ENCODE peak calls at places on chromosomes 11 and 22, in eight cellular contexts. One of them, this sample, is unnamed.

GRCh38 chr11:117096140-117096972 is 1.9 kb downstream of the SIK3 start:
- DNase-seq in mesothelial cell of epicardium: no peak
- DNase-seq in germinal center: peak; percentile 57
- DNase-seq in IMR-90: no peak
- DNase-seq in Karpas-422: peak; percentile 42
- DNase-seq in lower leg skin: peak; percentile 84
- DNase-seq in NCI-H510A: no peak
- DNase-seq in HFFc6: peak; percentile 11
- DNase-seq in this sample: peak; percentile 19

GRCh38 chr11:94790771-94791180 is 22.6 kb downstream of the AMOTL1 start:
- DNase-seq in HFFc6: no peak
- DNase-seq in mesothelial cell of epicardium: no peak
- DNase-seq in IMR-90: peak; percentile 55
- DNase-seq in germinal center: no peak
- DNase-seq in NCI-H510A: no peak
- DNase-seq in lower leg skin: no peak
- DNase-seq in Karpas-422: no peak
- DNase-seq in this sample: no peak

GRCh38 chr22:19984201-19984753 is 32.3 kb downstream of the ARVCF start:
- DNase-seq in HFFc6: peak; percentile 73
- DNase-seq in germinal center: no peak
- DNase-seq in lower leg skin: no peak
- DNase-seq in IMR-90: peak; percentile 79
- DNase-seq in NCI-H510A: no peak
- DNase-seq in Karpas-422: no peak
- DNase-seq in mesothelial cell of epicardium: no peak
- DNase-seq in this sample: peak; percentile 67

GRCh38 chr11:35029979-35030378 is 109.0 kb upstream of the CD44 start:
- DNase-seq in IMR-90: peak; percentile 84
- DNase-seq in germinal center: no peak
- DNase-seq in NCI-H510A: no peak
- DNase-seq in lower leg skin: no peak
- DNase-seq in HFFc6: peak; percentile 78
- DNase-seq in Karpas-422: no peak
- DNase-seq in mesothelial cell of epicardium: no peak
- DNase-seq in this sample: peak; percentile 72

GRCh38 chr11:67372993-67373915 is at the start of gene CLCF1:
- DNase-seq in lower leg skin: no peak
- DNase-seq in germinal center: peak; percentile 79
- DNase-seq in NCI-H510A: peak; percentile 69
- DNase-seq in mesothelial cell of epicardium: peak; percentile 68
- DNase-seq in Karpas-422: peak; percentile 89
- DNase-seq in HFFc6: peak; percentile 70
- DNase-seq in IMR-90: peak; percentile 81
- DNase-seq in this sample: peak; percentile 84

GRCh38 chr11:45334410-45334809 is 48.3 kb upstream of the SYT13 start:
- DNase-seq in lower leg skin: no peak
- DNase-seq in IMR-90: no peak
- DNase-seq in mesothelial cell of epicardium: no peak
- DNase-seq in NCI-H510A: no peak
- DNase-seq in HFFc6: no peak
- DNase-seq in Karpas-422: no peak
- DNase-seq in germinal center: no peak
- DNase-seq in this sample: no peak

GRCh38 chr11:46504817-46505613 is 88.8 kb downstream of the AMBRA1 start:
- DNase-seq in Karpas-422: no peak
- DNase-seq in NCI-H510A: no peak
- DNase-seq in IMR-90: peak; percentile 97
- DNase-seq in HFFc6: peak; percentile 59
- DNase-seq in lower leg skin: no peak
- DNase-seq in mesothelial cell of epicardium: no peak
- DNase-seq in germinal center: no peak
- DNase-seq in this sample: peak; percentile 71

GRCh38 chr11:92152245-92152644 is 72.4 kb upstream of the FAT3 start:
- DNase-seq in germinal center: no peak
- DNase-seq in mesothelial cell of epicardium: no peak
- DNase-seq in HFFc6: no peak
- DNase-seq in IMR-90: no peak
- DNase-seq in NCI-H510A: no peak
- DNase-seq in lower leg skin: no peak
- DNase-seq in Karpas-422: peak; percentile 60
- DNase-seq in this sample: no peak

GRCh38 chr11:70625921-70626518 is 227.7 kb downstream of the CTTN start:
- DNase-seq in HFFc6: no peak
- DNase-seq in mesothelial cell of epicardium: no peak
- DNase-seq in lower leg skin: no peak
- DNase-seq in germinal center: no peak
- DNase-seq in IMR-90: no peak
- DNase-seq in NCI-H510A: no peak
- DNase-seq in Karpas-422: no peak
- DNase-seq in this sample: no peak

GRCh38 chr11:44622190-44622650 is 56.8 kb downstream of the CD82 start:
- DNase-seq in germinal center: no peak
- DNase-seq in NCI-H510A: no peak
- DNase-seq in HFFc6: no peak
- DNase-seq in Karpas-422: peak; percentile 38
- DNase-seq in mesothelial cell of epicardium: no peak
- DNase-seq in IMR-90: no peak
- DNase-seq in lower leg skin: peak; percentile 75
- DNase-seq in this sample: no peak

GRCh38 chr11:64072871-64073270 is 37.1 kb downstream of the FLRT1 start:
- DNase-seq in NCI-H510A: no peak
- DNase-seq in HFFc6: no peak
- DNase-seq in mesothelial cell of epicardium: no peak
- DNase-seq in lower leg skin: no peak
- DNase-seq in germinal center: no peak
- DNase-seq in IMR-90: no peak
- DNase-seq in Karpas-422: no peak
- DNase-seq in this sample: no peak

GRCh38 chr11:2735053-2735589 is 35.3 kb upstream of the KCNQ1OT1 start:
- DNase-seq in lower leg skin: no peak
- DNase-seq in IMR-90: no peak
- DNase-seq in NCI-H510A: no peak
- DNase-seq in HFFc6: no peak
- DNase-seq in mesothelial cell of epicardium: no peak
- DNase-seq in Karpas-422: no peak
- DNase-seq in germinal center: no peak
- DNase-seq in this sample: no peak

GRCh38 chr11:130212431-130212961 is 52.9 kb downstream of the ST14 start:
- DNase-seq in IMR-90: no peak
- DNase-seq in germinal center: no peak
- DNase-seq in mesothelial cell of epicardium: peak; percentile 36
- DNase-seq in HFFc6: no peak
- DNase-seq in Karpas-422: no peak
- DNase-seq in NCI-H510A: no peak
- DNase-seq in lower leg skin: peak; percentile 58
- DNase-seq in this sample: no peak

GRCh38 chr22:39428597-39429071 is 28.2 kb upstream of the MGAT3 start:
- DNase-seq in HFFc6: no peak
- DNase-seq in NCI-H510A: peak; percentile 45
- DNase-seq in lower leg skin: no peak
- DNase-seq in Karpas-422: no peak
- DNase-seq in germinal center: no peak
- DNase-seq in IMR-90: no peak
- DNase-seq in mesothelial cell of epicardium: peak; percentile 71
- DNase-seq in this sample: peak; percentile 92

GRCh38 chr11:19995131-19995530 is 165.1 kb downstream of the DBX1 start:
- DNase-seq in IMR-90: peak; percentile 97
- DNase-seq in germinal center: no peak
- DNase-seq in HFFc6: peak; percentile 81
- DNase-seq in mesothelial cell of epicardium: no peak
- DNase-seq in Karpas-422: no peak
- DNase-seq in lower leg skin: no peak
- DNase-seq in NCI-H510A: peak; percentile 32
- DNase-seq in this sample: peak; percentile 91

GRCh38 chr11:89458646-89459045 is 32.5 kb downstream of the NOX4 start:
- DNase-seq in IMR-90: no peak
- DNase-seq in germinal center: no peak
- DNase-seq in Karpas-422: no peak
- DNase-seq in mesothelial cell of epicardium: no peak
- DNase-seq in lower leg skin: no peak
- DNase-seq in HFFc6: no peak
- DNase-seq in NCI-H510A: no peak
- DNase-seq in this sample: no peak

GRCh38 chr22:39392341-39392948 is 7.1 kb upstream of the TAB1 start:
- DNase-seq in lower leg skin: no peak
- DNase-seq in germinal center: no peak
- DNase-seq in NCI-H510A: no peak
- DNase-seq in HFFc6: no peak
- DNase-seq in IMR-90: no peak
- DNase-seq in mesothelial cell of epicardium: no peak
- DNase-seq in Karpas-422: no peak
- DNase-seq in this sample: peak; percentile 44